ENCODE peak calls at places on chromosomes 6 and 20, in four cellular contexts. One of them, this sample, is unnamed.

GRCh38 chr6:137230547-137230946 is 11.4 kb upstream of the IFNGR1 start:
- DNase-seq in pancreas: no peak
- DNase-seq in GM06990: no peak
- DNase-seq in neural crest cell: no peak
- DNase-seq in this sample: no peak

GRCh38 chr20:51529027-51529749 is 13.3 kb downstream of the NFATC2 start:
- DNase-seq in neural crest cell: no peak
- DNase-seq in pancreas: no peak
- DNase-seq in GM06990: no peak
- DNase-seq in this sample: no peak

GRCh38 chr6:141809901-141810300 is 322.8 kb upstream of the GJE1 start:
- DNase-seq in neural crest cell: no peak
- DNase-seq in pancreas: no peak
- DNase-seq in GM06990: no peak
- DNase-seq in this sample: no peak

GRCh38 chr6:26044140-26045045 is 42.8 kb upstream of the HFE start:
- DNase-seq in pancreas: peak; percentile 68
- DNase-seq in GM06990: peak; percentile 64
- DNase-seq in neural crest cell: no peak
- DNase-seq in this sample: no peak

GRCh38 chr6:144063744-144064401 is 31.5 kb downstream of the SF3B5 start:
- DNase-seq in GM06990: peak; percentile 95
- DNase-seq in pancreas: peak; percentile 96
- DNase-seq in neural crest cell: peak; percentile 67
- DNase-seq in this sample: peak; percentile 94

GRCh38 chr6:4359108-4359710 is 223.8 kb upstream of the ECI2 start:
- DNase-seq in pancreas: no peak
- DNase-seq in neural crest cell: no peak
- DNase-seq in GM06990: no peak
- DNase-seq in this sample: no peak

GRCh38 chr20:60048634-60049578 is 90.7 kb downstream of the CDH26 start:
- DNase-seq in pancreas: no peak
- DNase-seq in GM06990: no peak
- DNase-seq in neural crest cell: no peak
- DNase-seq in this sample: no peak

GRCh38 chr6:593907-594212 is 63.0 kb downstream of the HUS1B start:
- DNase-seq in neural crest cell: no peak
- DNase-seq in GM06990: no peak
- DNase-seq in pancreas: no peak
- DNase-seq in this sample: no peak

GRCh38 chr6:155116571-155116910 is 121.4 kb downstream of the TIAM2 start:
- DNase-seq in pancreas: no peak
- DNase-seq in GM06990: no peak
- DNase-seq in neural crest cell: no peak
- DNase-seq in this sample: no peak

GRCh38 chr6:69974193-69974592 is 107.8 kb downstream of the COL19A1 start:
- DNase-seq in pancreas: no peak
- DNase-seq in neural crest cell: no peak
- DNase-seq in GM06990: no peak
- DNase-seq in this sample: no peak

GRCh38 chr20:37202267-37202943 is 23.1 kb upstream of the MROH8 start:
- DNase-seq in GM06990: no peak
- DNase-seq in pancreas: no peak
- DNase-seq in neural crest cell: peak; percentile 33
- DNase-seq in this sample: no peak

GRCh38 chr6:150894935-150895686 is 29.6 kb downstream of the MTHFD1L start:
- DNase-seq in GM06990: peak; percentile 59
- DNase-seq in neural crest cell: no peak
- DNase-seq in pancreas: no peak
- DNase-seq in this sample: peak; percentile 45

DNA sequence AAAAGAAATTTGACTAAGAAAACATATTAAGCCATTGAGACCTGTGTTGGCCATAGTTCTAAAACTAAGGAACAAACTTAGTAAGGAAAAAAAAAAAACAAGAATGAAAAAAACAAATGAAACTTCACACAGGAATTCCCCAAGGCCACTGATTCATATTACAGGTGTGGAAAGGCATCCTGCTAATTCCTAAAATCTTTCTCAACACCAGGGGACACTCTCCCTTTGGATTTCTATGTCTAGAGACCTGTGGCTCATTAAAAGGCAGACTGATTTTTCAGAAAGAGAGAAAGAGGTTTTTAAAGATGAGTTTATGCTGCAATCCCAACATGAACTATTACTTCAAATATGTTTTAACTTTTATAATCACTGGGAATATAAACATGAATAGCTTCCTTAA is at the start of gene OR12D1:
- DNase-seq in GM06990: no peak
- DNase-seq in neural crest cell: no peak
- DNase-seq in pancreas: no peak
- DNase-seq in this sample: no peak
- TF ChIP-seq CTCF in GM06990: no peak
- TF ChIP-seq CTCF in neural crest cell: peak; percentile 29
- TF ChIP-seq CTCF in pancreas: peak; percentile 15
- TF ChIP-seq CTCF in this sample: no peak

GRCh38 chr6:53412751-53413150 is 64.0 kb upstream of the ELOVL5 start:
- DNase-seq in pancreas: no peak
- DNase-seq in GM06990: no peak
- DNase-seq in neural crest cell: no peak
- DNase-seq in this sample: no peak

GRCh38 chr6:53412316-53412715 is 63.6 kb upstream of the ELOVL5 start:
- DNase-seq in GM06990: no peak
- DNase-seq in pancreas: no peak
- DNase-seq in neural crest cell: no peak
- DNase-seq in this sample: no peak

GRCh38 chr6:53418288-53418687 is 69.5 kb upstream of the ELOVL5 start:
- DNase-seq in pancreas: no peak
- DNase-seq in neural crest cell: no peak
- DNase-seq in GM06990: no peak
- DNase-seq in this sample: no peak

GRCh38 chr6:53413326-53413725 is 64.6 kb upstream of the ELOVL5 start:
- DNase-seq in pancreas: no peak
- DNase-seq in GM06990: no peak
- DNase-seq in neural crest cell: no peak
- DNase-seq in this sample: no peak

DNA sequence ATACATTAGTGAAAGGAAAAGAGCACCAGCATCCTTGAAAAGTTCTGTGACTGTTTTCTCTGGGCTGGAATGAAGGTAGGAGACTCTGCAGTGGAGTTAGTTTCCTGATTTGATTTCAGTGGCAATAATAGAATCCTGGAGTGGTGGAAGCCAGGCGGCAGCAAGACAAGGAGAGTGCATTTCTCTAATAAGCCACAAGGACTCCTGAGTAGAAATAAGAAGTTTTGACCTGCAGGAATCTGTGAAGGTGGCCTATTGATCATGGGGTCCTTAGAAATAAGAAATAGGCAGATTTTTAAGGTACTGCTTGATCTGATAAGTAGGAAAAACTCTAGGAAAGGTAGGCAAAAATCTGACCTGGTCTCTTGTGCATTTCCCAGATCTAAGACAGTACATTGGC is 68.4 kb upstream of the ELOVL5 start:
- DNase-seq in neural crest cell: no peak
- DNase-seq in GM06990: no peak
- DNase-seq in pancreas: no peak
- DNase-seq in this sample: no peak
- TF ChIP-seq CTCF in neural crest cell: peak; percentile 29
- TF ChIP-seq CTCF in GM06990: peak; percentile 16
- TF ChIP-seq CTCF in pancreas: no peak
- TF ChIP-seq CTCF in this sample: no peak

GRCh38 chr6:111199935-111200822 is 112.9 kb downstream of the SLC16A10 start:
- DNase-seq in GM06990: no peak
- DNase-seq in neural crest cell: no peak
- DNase-seq in pancreas: no peak
- DNase-seq in this sample: no peak

GRCh38 chr6:111201764-111202163 is 114.5 kb downstream of the SLC16A10 start:
- DNase-seq in neural crest cell: no peak
- DNase-seq in GM06990: no peak
- DNase-seq in pancreas: no peak
- DNase-seq in this sample: no peak

GRCh38 chr6:111201155-111201554 is 113.9 kb downstream of the SLC16A10 start:
- DNase-seq in pancreas: no peak
- DNase-seq in neural crest cell: no peak
- DNase-seq in GM06990: no peak
- DNase-seq in this sample: no peak

GRCh38 chr6:111198841-111199240 is 111.5 kb downstream of the SLC16A10 start:
- DNase-seq in neural crest cell: no peak
- DNase-seq in pancreas: no peak
- DNase-seq in GM06990: no peak
- DNase-seq in this sample: no peak

DNA sequence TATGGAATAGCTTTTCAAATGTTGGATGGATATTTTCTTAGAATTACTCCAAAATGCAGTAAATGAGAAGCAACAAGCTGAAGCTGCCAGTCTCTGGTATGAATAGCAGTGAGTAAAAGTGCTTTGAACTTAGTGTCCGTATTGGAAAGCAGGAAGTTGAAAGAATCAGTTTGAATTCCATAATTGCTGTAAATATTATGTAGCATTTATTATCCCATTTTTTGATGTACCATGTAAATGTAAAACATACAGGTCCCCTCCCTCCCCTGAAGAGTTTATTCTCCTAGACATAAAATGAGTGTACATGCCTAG is 113.5 kb downstream of the SLC16A10 start:
- DNase-seq in GM06990: no peak
- DNase-seq in pancreas: no peak
- DNase-seq in neural crest cell: no peak
- DNase-seq in this sample: no peak
- TF ChIP-seq CTCF in GM06990: no peak
- TF ChIP-seq CTCF in pancreas: no peak
- TF ChIP-seq CTCF in neural crest cell: no peak
- TF ChIP-seq CTCF in this sample: no peak

DNA sequence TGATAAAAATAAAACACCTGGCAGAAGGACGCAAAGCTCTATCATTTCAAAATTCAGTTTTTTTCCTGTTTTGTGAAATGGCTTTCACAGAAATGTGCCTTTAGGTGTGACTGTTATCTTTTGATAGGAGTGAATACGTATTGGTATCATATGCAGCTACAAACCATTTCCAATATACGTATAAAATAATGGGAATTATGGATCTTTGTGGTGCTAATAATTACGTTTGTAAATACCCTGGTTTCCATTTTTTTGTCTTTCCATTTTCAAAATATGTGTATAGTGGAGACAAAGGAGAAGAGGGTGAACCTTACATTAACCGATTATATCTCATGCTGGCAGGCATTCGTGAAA is 108.7 kb upstream of the GMDS start:
- DNase-seq in pancreas: no peak
- DNase-seq in GM06990: no peak
- DNase-seq in neural crest cell: no peak
- DNase-seq in this sample: no peak
- TF ChIP-seq CTCF in pancreas: no peak
- TF ChIP-seq CTCF in GM06990: no peak
- TF ChIP-seq CTCF in neural crest cell: no peak
- TF ChIP-seq CTCF in this sample: no peak

GRCh38 chr6:149648148-149649145 is at the start of gene KATNA1:
- DNase-seq in neural crest cell: peak; percentile 75
- DNase-seq in GM06990: peak; percentile 95
- DNase-seq in pancreas: peak; percentile 95
- DNase-seq in this sample: peak; percentile 98
- TF ChIP-seq CTCF in neural crest cell: no peak
- TF ChIP-seq CTCF in GM06990: no peak
- TF ChIP-seq CTCF in pancreas: no peak
- TF ChIP-seq CTCF in this sample: peak; percentile 13

GRCh38 chr6:110731196-110731595 is 84.1 kb downstream of the CDK19 start:
- DNase-seq in neural crest cell: no peak
- DNase-seq in pancreas: no peak
- DNase-seq in GM06990: no peak
- DNase-seq in this sample: no peak

GRCh38 chr6:110728501-110728900 is 86.8 kb downstream of the CDK19 start:
- DNase-seq in GM06990: no peak
- DNase-seq in neural crest cell: no peak
- DNase-seq in pancreas: no peak
- DNase-seq in this sample: peak; percentile 28

DNA sequence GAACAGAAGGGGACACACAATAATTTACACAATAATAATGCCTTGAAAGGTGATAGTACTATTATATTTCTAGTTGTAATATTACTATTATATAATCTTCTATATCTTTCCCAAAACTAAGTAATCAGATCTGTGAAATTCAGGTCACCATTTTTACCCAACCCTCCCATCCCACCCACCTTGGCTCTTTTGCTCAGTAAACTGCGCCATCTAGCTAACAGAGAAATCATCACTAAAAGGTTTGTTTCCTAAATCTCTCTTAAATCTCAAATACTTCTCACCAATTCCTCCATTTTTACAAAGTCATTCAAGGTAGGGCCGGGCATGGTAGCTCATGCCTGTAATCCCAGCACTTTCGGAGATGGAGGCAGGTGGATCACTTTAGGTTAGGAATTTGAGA is 83.4 kb downstream of the CDK19 start:
- DNase-seq in neural crest cell: no peak
- DNase-seq in GM06990: no peak
- DNase-seq in pancreas: no peak
- DNase-seq in this sample: no peak
- TF ChIP-seq CTCF in neural crest cell: no peak
- TF ChIP-seq CTCF in GM06990: no peak
- TF ChIP-seq CTCF in pancreas: no peak
- TF ChIP-seq CTCF in this sample: no peak

GRCh38 chr6:78666764-78667163 is 200.6 kb upstream of the IRAK1BP1 start:
- DNase-seq in pancreas: no peak
- DNase-seq in neural crest cell: no peak
- DNase-seq in GM06990: no peak
- DNase-seq in this sample: no peak
- TF ChIP-seq CTCF in pancreas: no peak
- TF ChIP-seq CTCF in neural crest cell: no peak
- TF ChIP-seq CTCF in GM06990: no peak
- TF ChIP-seq CTCF in this sample: no peak

DNA sequence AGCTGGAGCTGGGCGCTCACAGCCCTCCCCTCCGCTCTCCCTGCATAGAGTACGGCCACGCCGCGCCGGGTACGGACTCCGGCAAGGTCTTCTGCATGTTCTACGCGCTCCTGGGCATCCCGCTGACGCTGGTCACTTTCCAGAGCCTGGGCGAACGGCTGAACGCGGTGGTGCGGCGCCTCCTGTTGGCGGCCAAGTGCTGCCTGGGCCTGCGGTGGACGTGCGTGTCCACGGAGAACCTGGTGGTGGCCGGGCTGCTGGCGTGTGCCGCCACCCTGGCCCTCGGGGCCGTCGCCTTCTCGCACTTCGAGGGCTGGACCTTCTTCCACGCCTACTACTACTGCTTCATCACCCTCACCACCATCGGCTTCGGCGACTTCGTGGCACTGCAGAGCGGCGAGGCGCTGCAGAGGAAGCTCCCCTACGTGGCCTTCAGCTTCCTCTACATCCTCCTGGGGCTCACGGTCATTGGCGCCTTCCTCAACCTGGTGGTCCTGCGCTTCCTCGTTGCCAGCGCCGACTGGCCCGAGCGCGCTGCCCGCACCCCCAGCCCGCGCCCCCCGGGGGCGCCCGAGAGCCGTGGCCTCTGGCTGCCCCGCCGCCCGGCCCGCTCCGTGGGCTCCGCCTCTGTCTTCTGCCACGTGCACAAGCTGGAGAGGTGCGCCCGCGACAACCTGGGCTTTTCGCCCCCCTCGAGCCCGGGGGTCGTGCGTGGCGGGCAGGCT is 4.6 kb downstream of the KCNK15 start:
- DNase-seq in pancreas: peak; percentile 63
- DNase-seq in neural crest cell: no peak
- DNase-seq in GM06990: peak; percentile 28
- DNase-seq in this sample: no peak
- TF ChIP-seq CTCF in pancreas: no peak
- TF ChIP-seq CTCF in neural crest cell: peak; percentile 30
- TF ChIP-seq CTCF in GM06990: no peak
- TF ChIP-seq CTCF in this sample: no peak

This sample was measured in GM10248.